ENCODE peak calls at places on chromosome 1, in ten cellular contexts. B is T-helper 2 cell; R is psoas muscle; A is activated T-cell treated with anti-CD3 and anti-CD28 coated beads, Interleukin-2, amount 50 U/mL, for 72 hours; N is uterus; M is CD8-positive, alpha-beta memory T cell; Z is NT2/D1; T is body of pancreas; Q is posterior cingulate gyrus; C is effector CD4-positive, alpha-beta T cell. J is an unnamed sample.

GRCh38 chr1:226110249-226111108 is 48.0 kb downstream of the H3-3A start:
- DNase-seq in C (peak; percentile 35), Z (no peak), A (peak; percentile 89), N (peak; percentile 71), T (peak; percentile 83), R (peak; percentile 84), Q (peak; percentile 92), M (peak; percentile 49), B (peak; percentile 38), J (peak; percentile 39)

GRCh38 chr1:109404838-109405237 is 7.1 kb upstream of the SORT1 start:
- DNase-seq in B (no peak), C (no peak), T (no peak), M (no peak), N (no peak), A (no peak), Z (no peak), R (no peak), Q (no peak), J (no peak)

GRCh38 chr1:100794719-100795645 is 75.4 kb downstream of the VCAM1 start:
- DNase-seq in T (no peak), M (no peak), N (no peak), A (no peak), C (no peak), R (no peak), B (no peak), Z (no peak), Q (no peak), J (no peak)

GRCh38 chr1:234917495-234918188 is 211.0 kb downstream of the TOMM20 start:
- DNase-seq in N (peak; percentile 21), R (no peak), Q (no peak), T (peak; percentile 36), B (no peak), C (no peak), Z (no peak), M (no peak), A (no peak), J (no peak)

GRCh38 chr1:168879906-168880734 is 151.1 kb upstream of the DPT start:
- DNase-seq in C (no peak), Z (no peak), N (peak; percentile 39), R (peak; percentile 62), A (no peak), M (no peak), T (peak; percentile 19), B (no peak), Q (peak; percentile 76), J (peak; percentile 39)

GRCh38 chr1:85297855-85298629 is 21.6 kb upstream of the BCL10 start:
- DNase-seq in R (no peak), N (peak; percentile 75), Z (no peak), T (peak; percentile 60), B (peak; percentile 60), A (peak; percentile 82), Q (peak; percentile 87), C (peak; percentile 35), M (peak; percentile 10), J (peak; percentile 38)

GRCh38 chr1:15584489-15585363 is at the start of gene AGMAT:
- DNase-seq in C (peak; percentile 19), N (no peak), A (peak; percentile 76), Q (peak; percentile 72), M (peak; percentile 60), Z (peak; percentile 60), T (peak; percentile 62), R (peak; percentile 63), B (peak; percentile 55), J (no peak)

GRCh38 chr1:11364170-11364569 is 91.2 kb downstream of the UBIAD1 start:
- DNase-seq in Z (no peak), A (no peak), Q (no peak), M (no peak), C (no peak), R (peak; percentile 67), N (no peak), T (peak; percentile 24), B (no peak), J (no peak)

GRCh38 chr1:227059076-227059475 is 119.0 kb downstream of the COQ8A start:
- DNase-seq in M (no peak), C (no peak), B (no peak), T (no peak), R (no peak), A (no peak), N (no peak), Z (no peak), Q (no peak), J (no peak)

GRCh38 chr1:78146137-78146822 is 100.5 kb downstream of the GIPC2 start:
- DNase-seq in T (no peak), C (no peak), B (no peak), M (no peak), Z (no peak), Q (no peak), R (no peak), N (no peak), A (no peak), J (no peak)

GRCh38 chr1:227728892-227729143 is 6.3 kb downstream of the JMJD4 start:
- DNase-seq in Z (no peak), R (no peak), Q (peak; percentile 88), C (no peak), B (no peak), M (no peak), N (no peak), A (no peak), T (no peak), J (no peak)

GRCh38 chr1:208510192-208510952 is 266.2 kb upstream of the PLXNA2 start:
- DNase-seq in T (no peak), A (no peak), Z (peak; percentile 42), Q (no peak), B (no peak), R (no peak), M (no peak), C (no peak), N (no peak), J (no peak)

J was measured in dorsolateral prefrontal cortex.